ENCODE peak calls at places on chromosome 13, in five cellular contexts. X is activated gamma-delta T cell treated with anti-CD3 and anti-CD28 coated beads, Interleukin-2, amount 50 U/mL, for 16 hours; S is astrocyte of the spinal cord; J is lower leg skin; Z is body of pancreas. P is an unnamed sample.

GRCh38 chr13:27797228-27797624 is 4.9 kb downstream of the GSX1 start:
- DNase-seq in Z (peak), J (no peak), X (no peak), S (no peak), P (no peak)

GRCh38 chr13:78609464-78610205 is 6.3 kb upstream of the POU4F1 start:
- DNase-seq in J (no peak), S (no peak), X (no peak), Z (no peak), P (no peak)

GRCh38 chr13:107807306-107808073 is 407.8 kb downstream of the LIG4 start:
- DNase-seq in Z (no peak), X (no peak), S (no peak), J (no peak), P (no peak)

GRCh38 chr13:27619711-27620376 is 485 bp downstream of the LNX2 start:
- DNase-seq in X (peak), S (peak), Z (no peak), J (peak), P (peak)

GRCh38 chr13:32587774-32588165 is 1.5 kb downstream of the PDS5B start:
- DNase-seq in X (no peak), S (peak), J (no peak), Z (no peak), P (no peak)

GRCh38 chr13:30186644-30187431 is 120.5 kb downstream of the KATNAL1 start:
- DNase-seq in S (peak), J (no peak), Z (no peak), X (no peak), P (no peak)

GRCh38 chr13:51770681-51771417 is 33.1 kb downstream of the DHRS12 start:
- DNase-seq in J (no peak), Z (peak), X (no peak), S (no peak), P (no peak)

GRCh38 chr13:79492313-79492798 is 11.4 kb downstream of the NDFIP2 start:
- DNase-seq in Z (no peak), X (no peak), J (no peak), S (peak), P (no peak)

GRCh38 chr13:94121686-94122085 is 357.8 kb downstream of the DCT start:
- DNase-seq in S (peak), J (no peak), Z (no peak), X (no peak), P (no peak)

GRCh38 chr13:110944121-110944967 is 29.5 kb upstream of the ANKRD10 start:
- DNase-seq in X (no peak), S (peak), J (peak), Z (peak), P (no peak)

GRCh38 chr13:26919311-26919710 is 158.7 kb upstream of the GPR12 start:
- DNase-seq in Z (no peak), S (peak), J (no peak), X (no peak), P (no peak)

GRCh38 chr13:41955605-41956004 is 5.3 kb downstream of the VWA8 start:
- DNase-seq in X (no peak), S (no peak), J (no peak), Z (no peak), P (no peak)

GRCh38 chr13:52851153-52851962 is 2.9 kb upstream of the PCDH8 start:
- DNase-seq in S (peak), X (no peak), Z (peak), J (no peak), P (peak)

GRCh38 chr13:30892966-30893365 is 13.1 kb upstream of the MEDAG start:
- DNase-seq in Z (no peak), S (no peak), X (no peak), J (no peak), P (no peak)

GRCh38 chr13:30569901-30570576 is 47.7 kb upstream of the USPL1 start:
- DNase-seq in Z (no peak), S (peak), X (no peak), J (no peak), P (no peak)

GRCh38 chr13:98487016-98487415 is 89.9 kb downstream of the STK24 start:
- DNase-seq in S (no peak), X (no peak), Z (no peak), J (no peak), P (no peak)

GRCh38 chr13:31204592-31204991 is 4.8 kb downstream of the B3GLCT start:
- DNase-seq in Z (no peak), S (peak), J (no peak), X (no peak), P (no peak)

GRCh38 chr13:100610399-100611347 is 22.1 kb upstream of the GGACT start:
- DNase-seq in J (no peak), X (no peak), Z (no peak), S (no peak), P (no peak)

GRCh38 chr13:100597253-100597652 is 8.7 kb upstream of the GGACT start:
- DNase-seq in S (peak), Z (no peak), J (no peak), X (no peak), P (no peak)

GRCh38 chr13:39536906-39537305 is 66.1 kb downstream of the LHFPL6 start:
- DNase-seq in X (no peak), Z (no peak), S (no peak), J (no peak), P (no peak)

GRCh38 chr13:44927953-44928352 is 61.3 kb downstream of the NUFIP1 start:
- DNase-seq in J (no peak), S (no peak), Z (no peak), X (no peak), P (no peak)

GRCh38 chr13:21997726-21998125 is 326.9 kb downstream of the FGF9 start:
- DNase-seq in J (no peak), X (no peak), S (no peak), Z (no peak), P (no peak)

GRCh38 chr13:99647593-99647980 is 146.3 kb downstream of the TM9SF2 start:
- DNase-seq in X (no peak), Z (no peak), S (no peak), J (no peak), P (no peak)

GRCh38 chr13:32315255-32316029 is at the start of the genes BRCA2 and ZAR1L:
- DNase-seq in X (peak), S (peak), J (peak), Z (peak), P (peak)

GRCh38 chr13:32537580-32538233 is 888 bp downstream of the N4BP2L2 start:
- DNase-seq in S (peak), J (peak), X (peak), Z (peak), P (no peak)

GRCh38 chr13:100825551-100825950 is 151.0 kb upstream of the TMTC4 start:
- DNase-seq in J (no peak), X (no peak), Z (no peak), S (peak), P (no peak)

P was measured in lung.